ENCODE peak calls at places on chromosome 2, in seven cellular contexts. X is germinal center, H is AG08396, J is HEK293T, S is HFF-Myc, C is right lobe of liver, Y is astrocyte of the spinal cord. D is an unnamed sample.

GRCh38 chr2:25387479-25388449 is 46.0 kb upstream of the DNMT3A start:
- DNase-seq in J (no peak), S (no peak), Y (no peak), C (no peak), H (no peak), X (no peak), D (no peak)

GRCh38 chr2:102122115-102122514 is 20.4 kb upstream of the IL1R1 start:
- DNase-seq in Y (peak; percentile 96), H (peak; percentile 66), C (no peak), X (no peak), J (no peak), S (no peak), D (peak; percentile 85)

GRCh38 chr2:38016177-38016576 is 59.8 kb downstream of the CYP1B1 start:
- DNase-seq in J (no peak), C (no peak), H (no peak), S (no peak), Y (no peak), X (no peak), D (peak; percentile 28)

GRCh38 chr2:43345872-43346271 is 119.5 kb upstream of the ZFP36L2 start:
- DNase-seq in Y (no peak), X (no peak), S (no peak), C (no peak), H (no peak), J (no peak), D (no peak)

GRCh38 chr2:207239754-207240494 is 74.2 kb upstream of the KLF7 start:
- DNase-seq in J (no peak), S (no peak), H (no peak), X (no peak), C (no peak), Y (peak; percentile 81), D (peak; percentile 39)

GRCh38 chr2:12841021-12841420 is 124.3 kb downstream of the TRIB2 start:
- DNase-seq in S (no peak), H (no peak), Y (no peak), J (no peak), X (no peak), C (no peak), D (no peak)

GRCh38 chr2:50444286-50444685 is 587.6 kb downstream of the NRXN1 start:
- DNase-seq in H (no peak), X (no peak), Y (no peak), S (no peak), J (peak; percentile 5), C (no peak), D (no peak)

GRCh38 chr2:202530038-202530437 is 104.7 kb upstream of the FAM117B start:
- DNase-seq in S (no peak), H (no peak), C (no peak), J (no peak), Y (peak; percentile 14), X (no peak), D (peak; percentile 9)

GRCh38 chr2:925309-925708 is 25.3 kb upstream of the SNTG2 start:
- DNase-seq in S (no peak), Y (no peak), H (no peak), J (no peak), C (no peak), X (no peak), D (no peak)

GRCh38 chr2:30266051-30266621 is 34.8 kb downstream of the LBH start:
- DNase-seq in Y (no peak), S (no peak), X (peak; percentile 64), C (peak; percentile 28), H (no peak), J (no peak), D (no peak)

GRCh38 chr2:88582030-88582429 is 45.2 kb downstream of the EIF2AK3 start:
- DNase-seq in S (no peak), H (no peak), J (no peak), X (no peak), Y (no peak), C (no peak), D (peak; percentile 2)

GRCh38 chr2:167052825-167053224 is 164.5 kb downstream of the XIRP2 start:
- DNase-seq in C (no peak), S (no peak), H (peak; percentile 10), X (no peak), Y (peak; percentile 69), J (no peak), D (peak; percentile 8)

GRCh38 chr2:8424997-8425900 is 256.6 kb upstream of the ID2 start:
- DNase-seq in Y (no peak), J (no peak), S (no peak), H (no peak), C (peak; percentile 61), X (no peak), D (no peak)

GRCh38 chr2:233424028-233424951 is 70.0 kb downstream of the DGKD start:
- DNase-seq in H (no peak), J (no peak), S (no peak), C (no peak), Y (no peak), X (no peak), D (no peak)

GRCh38 chr2:143334837-143335236 is 205.6 kb downstream of the ARHGAP15 start:
- DNase-seq in S (no peak), C (no peak), Y (no peak), J (no peak), H (no peak), X (no peak), D (no peak)

GRCh38 chr2:173962036-173962435 is 3.1 kb downstream of the SP3 start:
- DNase-seq in Y (no peak), X (no peak), H (no peak), S (no peak), J (no peak), C (no peak), D (peak; percentile 13)